ENCODE peak calls at places on chromosomes 6 and 20, in nine cellular contexts. S is pancreas, L is tibial artery, T is colonic mucosa, Q is fibroblast of lung, C is coronary artery, G is IMR-90, B is heart left ventricle, R is cardiac muscle cell. V is an unnamed sample.

GRCh38 chr20:63941282-63942060 is 14.7 kb downstream of the UCKL1 start:
- DNase-seq in T (peak; percentile 58), Q (no peak), C (no peak), S (peak; percentile 73), G (no peak), R (peak; percentile 15), L (peak; percentile 77), B (peak; percentile 66), V (no peak)

GRCh38 chr6:87944541-87944954 is 103.1 kb upstream of the SPACA1 start:
- DNase-seq in B (peak; percentile 89), T (no peak), C (no peak), S (peak; percentile 57), G (peak; percentile 36), L (peak; percentile 89), Q (peak; percentile 85), R (peak; percentile 38), V (peak; percentile 54)

GRCh38 chr6:135506270-135506997 is 8.9 kb upstream of the AHI1 start:
- DNase-seq in S (no peak), L (no peak), C (no peak), T (no peak), R (peak; percentile 81), G (peak; percentile 74), Q (peak; percentile 51), B (no peak), V (no peak)

GRCh38 chr6:2760882-2761842 is 4.0 kb upstream of the WRNIP1 start:
- DNase-seq in T (no peak), B (no peak), R (no peak), C (no peak), L (no peak), G (no peak), S (no peak), Q (no peak), V (no peak)

GRCh38 chr20:48763183-48764030 is 64.4 kb downstream of the PREX1 start:
- DNase-seq in S (no peak), G (no peak), B (peak; percentile 68), T (no peak), Q (no peak), L (no peak), C (no peak), R (no peak), V (no peak)

GRCh38 chr20:23691675-23692074 is 2.8 kb upstream of the CST4 start:
- DNase-seq in B (no peak), R (no peak), Q (no peak), T (no peak), L (no peak), G (peak; percentile 10), S (no peak), C (no peak), V (no peak)

GRCh38 chr6:105991561-105992314 is 94.4 kb upstream of the PRDM1 start:
- DNase-seq in G (no peak), Q (no peak), L (no peak), T (peak; percentile 60), R (no peak), C (no peak), B (no peak), S (peak; percentile 63), V (peak; percentile 57)

GRCh38 chr6:45576648-45577624 is 199.2 kb upstream of the SUPT3H start:
- DNase-seq in G (no peak), B (peak; percentile 87), R (no peak), T (no peak), L (no peak), S (no peak), C (no peak), Q (peak; percentile 24), V (peak; percentile 31)

GRCh38 chr6:7909323-7910276 is 988 bp downstream of the TXNDC5 start:
- DNase-seq in C (no peak), S (peak; percentile 92), Q (peak; percentile 48), R (peak; percentile 59), B (peak; percentile 53), T (peak; percentile 71), L (no peak), G (peak; percentile 27), V (no peak)

GRCh38 chr6:15535495-15536200 is 127.2 kb downstream of the DTNBP1 start:
- DNase-seq in Q (no peak), B (no peak), T (no peak), R (no peak), S (no peak), G (peak; percentile 23), C (no peak), L (no peak), V (no peak)

GRCh38 chr6:113047148-113047547 is 700.0 kb downstream of the RFPL4B start:
- DNase-seq in L (no peak), R (no peak), T (no peak), C (no peak), S (no peak), Q (peak; percentile 88), G (peak; percentile 89), B (no peak), V (no peak)

GRCh38 chr20:1822564-1823420 is 72.4 kb upstream of the SIRPA start:
- DNase-seq in T (no peak), R (peak; percentile 65), G (peak; percentile 70), S (no peak), C (no peak), Q (peak; percentile 68), L (peak; percentile 1), B (no peak), V (no peak)

GRCh38 chr6:26104457-26105108 is 17.4 kb downstream of the HFE start:
- DNase-seq in B (no peak), G (no peak), C (no peak), Q (no peak), S (no peak), R (no peak), L (no peak), T (peak; percentile 70), V (no peak)

GRCh38 chr6:104357928-104358327 is 501.8 kb downstream of the HACE1 start:
- DNase-seq in T (no peak), C (no peak), Q (no peak), B (no peak), G (no peak), L (no peak), S (no peak), R (no peak), V (no peak)

GRCh38 chr20:33649201-33649631 is 12.9 kb upstream of the C20orf144 start:
- DNase-seq in C (no peak), G (no peak), Q (no peak), B (peak; percentile 76), L (peak; percentile 79), R (no peak), S (peak; percentile 40), T (peak; percentile 33), V (peak; percentile 71)

DNA sequence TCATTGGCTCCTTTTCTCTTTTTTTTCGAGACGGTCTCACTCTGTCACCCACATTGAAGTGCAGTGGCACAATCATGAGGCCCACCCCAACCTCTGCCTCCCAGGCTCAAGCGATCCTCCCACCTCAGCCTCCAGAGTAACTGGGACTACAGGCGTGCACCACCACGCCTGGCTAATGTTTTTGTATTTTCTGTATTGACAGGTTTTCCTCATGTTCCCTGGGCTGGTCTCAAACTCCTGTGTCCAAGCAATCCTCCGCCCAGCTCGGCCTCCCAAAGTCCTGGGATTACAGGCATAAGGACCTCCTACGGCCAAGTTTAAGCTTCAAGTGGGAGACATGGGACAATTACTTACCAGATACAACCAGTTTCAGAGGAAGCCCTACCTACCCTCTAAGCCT is 9.4 kb upstream of the POU5F1 start:
- DNase-seq in G (no peak), S (peak; percentile 10), R (no peak), B (no peak), Q (no peak), C (no peak), T (no peak), L (no peak), V (no peak)
- H3K4me3 ChIP-seq in G (no peak overlapping the region), S (no peak overlapping the region), R (no peak overlapping the region), B (peak overlapping the region; percentile 38), Q (peak overlapping the region; percentile 53), C (peak overlapping the region; percentile 51), T (no peak overlapping the region), L (peak overlapping the region; percentile 54), V (peak overlapping the region; percentile 54)

GRCh38 chr6:30399390-30400058 is 54.6 kb downstream of the RPP21 start:
- DNase-seq in L (no peak), R (peak; percentile 1), T (no peak), Q (peak; percentile 27), C (no peak), S (no peak), G (peak; percentile 25), B (no peak), V (no peak)

GRCh38 chr6:30396833-30397479 is 52.0 kb downstream of the RPP21 start:
- DNase-seq in G (peak; percentile 47), R (peak; percentile 75), Q (peak; percentile 41), S (peak; percentile 88), B (peak; percentile 84), C (no peak), L (peak; percentile 79), T (peak; percentile 84), V (peak; percentile 78)

GRCh38 chr6:30394139-30394538 is 49.2 kb downstream of the RPP21 start:
- DNase-seq in L (no peak), T (peak; percentile 57), G (no peak), R (no peak), C (no peak), Q (no peak), S (no peak), B (no peak), V (no peak)

GRCh38 chr6:30397697-30398096 is 52.7 kb downstream of the RPP21 start:
- DNase-seq in Q (no peak), L (no peak), S (no peak), B (no peak), C (no peak), R (no peak), G (no peak), T (no peak), V (no peak)
- TF ChIP-seq CTCF in Q (no peak), L (no peak), S (no peak), B (no peak), C (no peak), R (no peak), G (no peak), T (no peak), V (no peak)

GRCh38 chr6:169250660-169251059 is 3.0 kb downstream of the THBS2 start:
- DNase-seq in B (peak; percentile 43), Q (peak; percentile 91), T (no peak), C (peak; percentile 82), L (peak; percentile 85), R (peak; percentile 86), S (no peak), G (peak; percentile 95), V (peak; percentile 85)
- H3K27ac ChIP-seq in B (no peak overlapping the region), Q (peak overlapping the region; percentile 58), T (no peak overlapping the region), C (peak overlapping the region; percentile 93), L (peak overlapping the region; percentile 70), R (no peak overlapping the region), S (no peak overlapping the region), G (no peak overlapping the region), V (peak overlapping the region; percentile 93)

DNA sequence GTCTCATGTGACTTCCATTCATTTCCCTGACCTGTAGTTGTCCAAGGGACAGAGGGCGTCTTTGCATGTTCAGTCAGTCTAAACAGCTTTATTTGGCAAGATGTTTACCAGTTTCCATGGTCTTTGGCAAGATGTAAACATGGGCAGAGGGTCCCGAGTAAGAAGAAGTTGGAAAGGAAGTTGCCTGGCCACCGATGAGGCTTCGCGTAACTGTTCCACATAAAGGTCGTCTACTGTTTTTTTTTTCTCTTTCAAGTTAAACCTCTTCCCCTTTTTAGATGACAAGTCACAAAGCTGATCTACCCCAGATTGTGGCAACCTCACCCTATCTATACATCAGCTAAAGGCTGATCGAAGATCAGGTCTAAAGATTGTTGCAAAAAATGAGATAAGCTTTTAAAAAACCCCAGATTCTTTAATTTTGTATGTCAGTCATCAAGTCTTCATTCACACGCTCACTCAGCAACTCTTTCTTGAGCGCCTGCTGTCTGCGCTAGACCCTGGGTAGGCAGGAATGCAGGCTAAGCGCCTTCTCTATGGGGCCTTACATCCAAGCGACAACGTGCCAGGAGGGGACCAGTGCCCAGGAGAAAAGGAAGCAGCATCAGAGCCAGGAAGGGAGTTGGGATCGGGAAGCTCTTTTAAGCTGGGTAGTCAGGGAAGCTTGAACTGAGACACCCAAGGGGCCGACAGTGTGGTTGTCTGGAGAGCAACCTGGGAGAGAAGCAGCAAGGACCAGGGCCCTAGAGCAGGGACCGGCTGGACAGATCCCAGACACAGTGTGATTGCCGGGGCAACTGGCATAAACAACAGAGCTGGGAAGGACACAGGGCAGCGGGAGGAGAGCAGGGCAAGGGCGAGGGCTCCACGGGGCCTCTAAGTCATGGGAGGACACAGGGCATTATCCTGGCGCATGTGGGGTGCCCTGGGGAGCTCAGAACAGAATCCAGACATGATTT is 31.5 kb upstream of the CCR6 start:
- DNase-seq in R (no peak), C (no peak), L (no peak), G (no peak), Q (no peak), T (no peak), S (no peak), B (no peak), V (no peak)
- H3K4me3 ChIP-seq in R (no peak overlapping the region), C (no peak overlapping the region), L (no peak overlapping the region), G (no peak overlapping the region), Q (no peak overlapping the region), T (no peak overlapping the region), S (no peak overlapping the region), B (no peak overlapping the region), V (no peak overlapping the region)

V was measured in dorsolateral prefrontal cortex.